ENCODE peak calls at places on chromosomes 12 and 14, in five cellular contexts. E is A549, L is OCI-LY7, J is fibroblast of lung, R is IMR-90. I is an unnamed sample.
A peak's percentile ranks its signal among the peaks of the same experiment; 100 is the strongest.

GRCh38 chr12:76634074-76634570 is 74.6 kb upstream of the OSBPL8 start:
- DNase-seq in E (no peak), L (no peak), J (no peak), R (no peak), I (no peak)

GRCh38 chr14:76793956-76794355 is 18.7 kb downstream of the ANGEL1 start:
- DNase-seq in E (no peak), L (no peak), J (no peak), R (peak; percentile 39), I (no peak)

GRCh38 chr12:25362646-25363045 is 111.9 kb upstream of the KRAS start:
- DNase-seq in E (no peak), L (no peak), J (no peak), R (no peak), I (no peak)

GRCh38 chr12:46711756-46712155 is 114.0 kb downstream of the SLC38A4 start:
- DNase-seq in E (no peak), L (no peak), J (peak; percentile 36), R (peak; percentile 49), I (no peak)

GRCh38 chr12:26524862-26525465 is 308.0 kb downstream of the ITPR2 start:
- DNase-seq in E (no peak), L (peak; percentile 18), J (peak; percentile 23), R (peak; percentile 28), I (peak; percentile 43)

GRCh38 chr14:76456200-76456599 is 80.3 kb downstream of the ESRRB start:
- DNase-seq in E (peak; percentile 53), L (peak; percentile 49), J (no peak), R (peak; percentile 8), I (peak; percentile 41)

GRCh38 chr12:53320352-53321195 is 836 bp downstream of the AAAS start:
- DNase-seq in E (no peak), L (no peak), J (peak; percentile 18), R (no peak), I (no peak)

GRCh38 chr14:97276573-97276972 is 479.4 kb downstream of the VRK1 start:
- DNase-seq in E (no peak), L (no peak), J (peak; percentile 31), R (no peak), I (no peak)

GRCh38 chr12:77916276-77916675 is 85.6 kb downstream of the NAV3 start:
- DNase-seq in E (no peak), L (no peak), J (no peak), R (no peak), I (no peak)

GRCh38 chr12:62848418-62848817 is 86.5 kb downstream of the PPM1H start:
- DNase-seq in E (peak; percentile 82), L (no peak), J (peak; percentile 74), R (peak; percentile 85), I (no peak)

GRCh38 chr14:69048456-69048855 is 69.4 kb upstream of the ACTN1 start:
- DNase-seq in E (no peak), L (no peak), J (peak; percentile 44), R (no peak), I (no peak)

GRCh38 chr12:122014781-122015180 is 6.9 kb upstream of the BCL7A start:
- DNase-seq in E (no peak), L (no peak), J (no peak), R (no peak), I (no peak)

GRCh38 chr12:123591702-123592481 is 7.5 kb downstream of the TMED2 start:
- DNase-seq in E (no peak), L (no peak), J (peak; percentile 78), R (peak; percentile 91), I (no peak)

GRCh38 chr14:47155395-47155794 is 503.8 kb upstream of the RPL10L start:
- DNase-seq in E (no peak), L (no peak), J (no peak), R (no peak), I (no peak)

GRCh38 chr14:31937730-31938346 is 139.3 kb upstream of the ARHGAP5 start:
- DNase-seq in E (peak; percentile 75), L (peak; percentile 9), J (peak; percentile 87), R (peak; percentile 86), I (peak; percentile 63)

GRCh38 chr14:102694530-102695171 is 82.6 kb upstream of the TRAF3 start:
- DNase-seq in E (peak; percentile 82), L (peak; percentile 78), J (peak; percentile 50), R (peak; percentile 73), I (peak; percentile 85)

GRCh38 chr12:47903151-47903611 is 1.6 kb downstream of the VDR start:
- DNase-seq in E (no peak), L (no peak), J (peak; percentile 89), R (peak; percentile 76), I (peak; percentile 73)

GRCh38 chr12:39672976-39673375 is 53.4 kb upstream of the ABCD2 start:
- DNase-seq in E (no peak), L (no peak), J (no peak), R (no peak), I (no peak)

DNA sequence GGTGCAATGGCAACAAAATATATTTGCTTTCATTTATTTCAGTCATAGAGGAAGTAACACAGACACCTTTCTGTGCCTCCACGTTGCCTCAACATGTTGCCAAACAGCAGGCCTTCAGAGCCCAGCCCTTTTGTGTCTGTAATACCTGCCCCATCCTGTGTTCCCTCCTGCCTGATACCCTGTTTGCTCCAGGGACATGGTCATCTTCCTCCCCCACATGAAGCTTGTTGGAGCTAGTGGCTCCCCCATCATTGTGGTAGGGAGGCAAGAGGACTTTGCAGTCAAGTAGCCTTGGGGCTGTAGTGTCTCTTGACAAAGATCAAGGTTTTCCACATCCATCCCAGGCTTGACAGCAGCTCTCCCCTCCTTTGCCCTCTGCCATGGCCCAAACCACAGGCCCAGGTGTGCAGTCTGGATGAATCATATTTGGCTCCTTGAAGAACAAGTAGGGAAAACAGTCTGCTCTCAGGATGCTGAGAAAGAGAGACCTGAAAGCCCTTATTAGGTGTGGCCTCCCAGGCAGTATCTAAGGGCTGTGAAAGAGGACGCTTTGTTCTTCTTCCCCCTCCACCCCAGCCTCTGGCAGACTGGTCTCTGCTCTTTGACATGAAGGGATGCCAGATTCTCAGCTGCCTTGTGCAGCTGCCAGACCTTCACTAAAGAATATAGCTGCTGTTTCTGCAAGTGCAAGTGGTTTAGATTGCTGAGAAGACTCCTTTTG is 329.0 kb downstream of the C12orf75 start:
- DNase-seq in E (no peak), L (no peak), J (peak; percentile 75), R (no peak), I (no peak)
- TF ChIP-seq CTCF in E (no peak), L (no peak), J (no peak), R (no peak), I (no peak)

GRCh38 chr12:116321913-116322312 is 44.4 kb upstream of the MED13L start:
- DNase-seq in E (no peak), L (no peak), J (no peak), R (no peak), I (no peak)
- H3K4me1 ChIP-seq in E (no peaks in the 10 kb centered on the region), L (peaks cover 5% of the 10 kb centered on the region), J (peaks cover 9% of the 10 kb centered on the region), R (peaks cover 19% of the 10 kb centered on the region), I (no peaks in the 10 kb centered on the region)

GRCh38 chr14:70641548-70642312 is at the start of gene TTC9:
- DNase-seq in E (peak; percentile 52), L (peak; percentile 39), J (no peak), R (no peak), I (peak; percentile 35)
- H3K27ac ChIP-seq in E (peak within 1 kb of the TSS; percentile 70), L (peak within 1 kb of the TSS; percentile 82), J (no peak within 1 kb of the TSS), R (no peak within 1 kb of the TSS), I (no peak within 1 kb of the TSS)

GRCh38 chr14:89848165-89848564 is 106.4 kb downstream of the EFCAB11 start:
- DNase-seq in E (no peak), L (no peak), J (peak; percentile 39), R (peak; percentile 71), I (no peak)
- TF ChIP-seq CTCF in E (peak; percentile 19), L (peak; percentile 25), J (peak; percentile 64), R (peak; percentile 70), I (no peak)

DNA sequence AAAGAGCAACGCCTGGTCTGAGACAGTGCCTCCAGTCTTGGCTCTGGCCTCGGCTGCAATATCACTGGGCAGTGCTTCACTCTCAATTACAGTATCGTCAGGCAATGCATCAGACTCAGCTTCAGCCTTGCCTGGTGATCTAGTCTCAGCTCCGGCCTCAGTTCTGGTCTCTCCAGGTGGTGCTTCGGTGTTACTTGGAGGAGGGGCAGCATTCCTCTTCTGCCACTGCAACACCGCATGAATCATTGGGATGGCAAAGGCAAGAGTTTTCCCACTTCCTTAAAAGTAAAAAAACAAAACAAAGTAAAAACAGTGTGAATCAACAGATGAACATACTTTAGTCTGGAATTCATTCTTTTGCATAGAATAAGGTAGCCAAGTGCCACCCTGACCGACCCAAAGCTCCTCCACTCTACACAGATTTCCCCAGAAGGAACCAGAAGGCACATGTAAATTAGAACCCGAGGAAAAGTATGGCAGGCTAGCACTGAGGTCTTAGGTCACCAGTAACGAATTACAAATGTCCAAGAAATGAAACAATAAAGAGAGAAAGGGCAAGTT is 18.6 kb downstream of the DDX24 start:
- DNase-seq in E (no peak), L (no peak), J (peak; percentile 89), R (peak; percentile 64), I (no peak)
- H3K4me1 ChIP-seq in E (peaks cover 18% of the 10 kb centered on the region), L (no peaks in the 10 kb centered on the region), J (no peaks in the 10 kb centered on the region), R (peaks cover 7% of the 10 kb centered on the region), I (peaks cover 9% of the 10 kb centered on the region)

GRCh38 chr14:99397698-99398097 is 83.0 kb downstream of the SETD3 start:
- DNase-seq in E (no peak), L (no peak), J (no peak), R (no peak), I (no peak)
- H3K27ac ChIP-seq in E (no peak overlapping the region), L (no peak overlapping the region), J (no peak overlapping the region), R (no peak overlapping the region), I (no peak overlapping the region)

DNA sequence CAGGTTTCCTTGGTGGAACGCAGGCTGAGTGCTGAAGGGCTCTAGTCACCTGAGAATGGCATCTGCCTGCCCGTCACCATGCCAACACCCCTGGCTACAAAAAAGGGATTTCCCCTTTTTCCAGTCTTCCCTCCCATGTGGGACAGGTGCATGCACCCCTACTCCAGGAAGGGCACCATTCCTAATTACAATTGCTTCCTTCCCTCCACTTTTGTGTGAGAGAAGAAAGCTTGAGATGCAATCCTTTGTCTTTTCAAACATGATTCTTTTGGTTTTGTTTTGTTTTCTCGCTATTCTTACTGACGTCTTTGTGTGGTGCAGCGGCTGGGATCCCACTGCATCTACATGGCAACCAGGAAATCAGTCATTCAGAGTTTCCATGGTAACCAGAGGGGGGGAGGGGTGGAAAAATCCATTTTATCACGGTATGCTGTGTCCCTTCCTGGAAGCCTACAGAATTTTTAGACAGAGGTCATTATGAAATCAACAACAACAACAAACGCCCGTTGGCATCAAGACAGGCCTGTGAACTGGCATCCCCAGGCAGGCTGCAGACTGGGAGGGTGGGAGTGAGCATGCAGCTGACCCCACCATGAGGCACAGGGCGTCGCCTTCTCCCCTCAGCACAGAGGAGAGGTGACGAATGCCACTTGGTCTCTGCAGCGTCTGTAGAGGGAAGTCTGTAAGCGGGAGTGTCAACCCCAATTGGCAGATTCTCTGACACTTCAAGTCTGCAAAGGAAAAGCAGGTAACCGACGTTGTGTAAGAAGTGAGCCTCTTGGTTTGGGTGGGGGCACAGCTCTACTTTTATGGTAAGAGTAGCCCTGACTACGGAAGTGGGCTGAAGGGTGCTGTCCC is 13.6 kb upstream of the GNG2 start:
- DNase-seq in E (no peak), L (peak; percentile 96), J (peak; percentile 54), R (peak; percentile 53), I (peak; percentile 67)
- TF ChIP-seq CTCF in E (no peak), L (no peak), J (no peak), R (no peak), I (no peak)

GRCh38 chr12:6276247-6276887 is 34.1 kb upstream of the PLEKHG6 start:
- DNase-seq in E (no peak), L (no peak), J (no peak), R (no peak), I (no peak)
- H3K4me1 ChIP-seq in E (peaks cover 39% of the 10 kb centered on the region), L (peaks cover 7% of the 10 kb centered on the region), J (peaks cover 22% of the 10 kb centered on the region), R (peaks cover 30% of the 10 kb centered on the region), I (peaks cover 16% of the 10 kb centered on the region)

GRCh38 chr12:128353271-128353670 is 86.3 kb downstream of the TMEM132C start:
- DNase-seq in E (no peak), L (no peak), J (no peak), R (no peak), I (no peak)

GRCh38 chr12:128356547-128356946 is 89.6 kb downstream of the TMEM132C start:
- DNase-seq in E (no peak), L (no peak), J (no peak), R (no peak), I (no peak)
- H3K27ac ChIP-seq in E (no peak overlapping the region), L (no peak overlapping the region), J (no peak overlapping the region), R (no peak overlapping the region), I (no peak overlapping the region)

I was measured in colonic mucosa.